ENCODE peak calls at places on chromosomes 13 and 19, in eight cellular contexts. F is GM04504; J is fibroblast of lung; K is HepG2; G is T-helper 17 cell; D is hepatocyte; E is stimulated activated CD4-positive, alpha-beta T cell treated with anti-CD3 and anti-CD28 coated beads, Interleukin-4, amount 100 ng/mL, for 48 hours; I is NCI-H510A treated with DMSO at 0.1 percent for 48 hours. S is an unnamed sample.

GRCh38 chr19:49427855-49428546 is 2.8 kb downstream of the GFY start:
- DNase-seq in J (no peak), F (no peak), K (no peak), I (peak; percentile 57), E (no peak), G (no peak), D (no peak), S (no peak)

GRCh38 chr13:29561918-29562317 is 33.6 kb downstream of the SLC7A1 start:
- DNase-seq in J (peak; percentile 24), I (no peak), D (no peak), E (no peak), K (peak; percentile 25), G (no peak), F (no peak), S (no peak)

GRCh38 chr19:49340069-49340864 is 5.1 kb downstream of the CD37 start:
- DNase-seq in K (peak; percentile 78), E (no peak), D (peak; percentile 54), I (no peak), G (no peak), F (no peak), J (peak; percentile 11), S (peak; percentile 56)

GRCh38 chr19:14582894-14583340 is at the start of gene CLEC17A:
- DNase-seq in D (no peak), J (no peak), E (no peak), G (no peak), I (no peak), F (no peak), K (no peak), S (no peak)

GRCh38 chr19:46732966-46733692 is 12.7 kb upstream of the FKRP start:
- DNase-seq in I (no peak), D (no peak), E (no peak), F (no peak), K (no peak), J (peak; percentile 60), G (no peak), S (no peak)

GRCh38 chr13:96223231-96223630 is 133.3 kb downstream of the HS6ST3 start:
- DNase-seq in K (no peak), I (no peak), G (no peak), D (no peak), F (no peak), E (no peak), J (no peak), S (no peak)

GRCh38 chr13:114062754-114063153 is 69.7 kb downstream of the RASA3 start:
- DNase-seq in E (no peak), I (no peak), F (no peak), K (no peak), D (no peak), G (no peak), J (no peak), S (no peak)

GRCh38 chr13:75425216-75426009 is 56.6 kb downstream of the TBC1D4 start:
- DNase-seq in I (no peak), J (no peak), K (no peak), D (no peak), F (no peak), G (no peak), E (no peak), S (no peak)

GRCh38 chr19:35216026-35216832 is 12.3 kb downstream of the FAM187B start:
- DNase-seq in I (no peak), K (no peak), G (no peak), F (peak; percentile 60), D (no peak), E (no peak), J (no peak), S (no peak)

GRCh38 chr13:23445794-23446193 is 12.3 kb upstream of the SACS start:
- DNase-seq in I (no peak), E (no peak), G (no peak), D (no peak), F (no peak), K (no peak), J (no peak), S (no peak)

GRCh38 chr13:43686557-43686956 is 100.2 kb downstream of the ENOX1 start:
- DNase-seq in F (peak; percentile 83), J (peak; percentile 88), G (no peak), D (peak; percentile 79), K (peak; percentile 2), I (no peak), E (no peak), S (no peak)

GRCh38 chr19:16541526-16542044 is 652 bp downstream of the CHERP start:
- DNase-seq in F (no peak), K (no peak), D (peak; percentile 37), I (no peak), E (peak; percentile 17), G (no peak), J (no peak), S (peak; percentile 60)

GRCh38 chr13:44903596-44903995 is 85.7 kb downstream of the NUFIP1 start:
- DNase-seq in D (peak; percentile 79), F (peak; percentile 90), K (no peak), J (peak; percentile 94), I (no peak), E (no peak), G (no peak), S (no peak)

GRCh38 chr13:43573361-43573740 is 213.4 kb downstream of the ENOX1 start:
- DNase-seq in G (no peak), F (no peak), J (no peak), D (no peak), K (no peak), I (no peak), E (no peak), S (peak; percentile 9)

GRCh38 chr13:111469916-111470506 is 149.6 kb downstream of the TEX29 start:
- DNase-seq in D (no peak), K (no peak), E (no peak), F (no peak), I (no peak), J (no peak), G (no peak), S (no peak)

GRCh38 chr13:95388420-95389079 is 87.3 kb upstream of the ABCC4 start:
- DNase-seq in G (no peak), K (no peak), I (no peak), F (no peak), J (no peak), D (no peak), E (no peak), S (no peak)

GRCh38 chr19:12838182-12838890 is at the start of gene MAST1:
- DNase-seq in D (peak; percentile 83), F (no peak), E (peak; percentile 56), I (peak; percentile 76), J (no peak), G (peak; percentile 46), K (no peak), S (no peak)